ENCODE peak calls at places on chromosome X, in five cellular contexts. E is cardiac fibroblast, S is retinal pigment epithelial cell, A is left lung, Q is IMR-90. I is an unnamed sample.

GRCh38 chrX:154096140-154097002 is 1.1 kb downstream of the MECP2 start:
- DNase-seq in E (peak), S (no peak), A (no peak), Q (peak), I (no peak)

GRCh38 chrX:5898463-5898862 is 330.2 kb downstream of the NLGN4X start:
- DNase-seq in E (no peak), S (no peak), A (no peak), Q (no peak), I (no peak)

GRCh38 chrX:46255066-46255465 is 290.2 kb downstream of the ZNF674 start:
- DNase-seq in E (peak), S (no peak), A (no peak), Q (no peak), I (peak)

GRCh38 chrX:1475881-1476280 is 23.2 kb upstream of the ASMTL start:
- DNase-seq in E (no peak), S (no peak), A (no peak), Q (no peak), I (no peak)

GRCh38 chrX:17788439-17788838 is 51.1 kb downstream of the SCML1 start:
- DNase-seq in E (peak), S (no peak), A (no peak), Q (peak), I (no peak)

GRCh38 chrX:101977091-101977490 is 45.3 kb upstream of the ZMAT1 start:
- DNase-seq in E (no peak), S (no peak), A (no peak), Q (no peak), I (no peak)

GRCh38 chrX:130120746-130121504 is 10.6 kb upstream of the ELF4 start:
- DNase-seq in E (peak), S (no peak), A (peak), Q (peak), I (no peak)

GRCh38 chrX:153878969-153879653 is 6.9 kb downstream of the L1CAM start:
- DNase-seq in E (no peak), S (no peak), A (no peak), Q (no peak), I (no peak)

GRCh38 chrX:136789856-136790255 is 9.1 kb upstream of the ARHGEF6 start:
- DNase-seq in E (no peak), S (no peak), A (no peak), Q (no peak), I (no peak)
- H3K4me3 ChIP-seq in E (no peak), S (no peak), A (no peak), Q (no peak), I (no peak)

GRCh38 chrX:143461616-143462015 is 55.7 kb downstream of the SPANXN3 start:
- DNase-seq in E (no peak), S (no peak), A (no peak), Q (no peak), I (no peak)

GRCh38 chrX:143462696-143463095 is 54.6 kb downstream of the SPANXN3 start:
- DNase-seq in E (no peak), S (no peak), A (no peak), Q (no peak), I (no peak)

DNA sequence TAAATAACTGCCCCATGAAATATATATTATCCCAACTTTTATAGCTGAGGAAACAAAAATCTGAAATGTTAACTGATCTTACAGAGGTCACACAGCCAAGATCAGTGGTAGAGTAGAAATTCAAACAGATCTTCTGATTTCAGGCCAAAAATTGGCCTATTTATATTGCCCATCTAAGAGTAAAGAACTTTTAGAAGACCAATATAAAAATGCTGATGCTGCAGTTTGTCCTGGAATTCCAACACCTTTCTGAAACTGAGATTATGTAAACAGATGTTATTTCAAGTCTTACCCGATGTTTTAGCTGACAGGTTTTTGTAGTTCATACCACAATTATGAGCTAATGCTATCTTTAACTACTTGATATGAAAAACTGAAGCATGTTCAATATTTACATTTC is 51.1 kb downstream of the SPANXN3 start:
- DNase-seq in E (no peak), S (no peak), A (no peak), Q (no peak), I (no peak)
- H3K4me3 ChIP-seq in E (no peak), S (no peak), A (no peak), Q (no peak), I (no peak)

DNA sequence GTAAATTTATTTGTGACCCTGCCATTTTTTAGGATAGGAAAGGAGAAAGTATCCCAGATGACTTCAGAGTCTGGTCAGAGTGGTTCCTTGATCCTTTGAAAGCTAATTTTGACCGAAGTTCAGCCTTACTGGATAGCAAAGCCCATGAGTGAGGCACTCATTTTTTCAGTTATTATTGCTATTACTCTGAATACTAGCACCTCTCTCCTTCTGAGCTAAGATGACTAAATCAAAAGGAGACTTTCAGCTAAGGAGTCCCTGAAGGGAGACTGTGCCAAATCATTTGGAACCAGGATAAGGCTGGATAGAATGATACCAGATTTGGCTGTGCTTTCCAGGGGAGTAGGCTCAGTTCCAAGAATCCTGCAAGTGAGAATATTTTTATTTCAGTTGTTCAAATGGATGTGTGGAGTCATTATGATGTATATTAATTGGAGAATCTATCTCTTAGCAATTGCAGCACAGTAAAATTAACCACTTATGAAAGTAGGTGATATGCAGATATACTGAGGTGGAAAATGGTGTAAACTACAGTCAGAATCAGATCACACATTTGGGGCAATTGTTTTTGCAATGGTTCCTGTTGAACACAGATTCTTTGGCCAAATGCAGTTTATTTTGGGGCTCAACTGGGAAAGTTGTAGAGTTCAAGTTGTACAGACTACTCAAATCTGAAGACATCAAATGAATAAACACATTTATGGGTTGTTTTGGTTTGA is 1.1 kb downstream of the P2RY10 start:
- DNase-seq in E (no peak), S (no peak), A (no peak), Q (no peak), I (no peak)
- H3K4me3 ChIP-seq in E (no peak), S (no peak), A (no peak), Q (no peak), I (no peak)

DNA sequence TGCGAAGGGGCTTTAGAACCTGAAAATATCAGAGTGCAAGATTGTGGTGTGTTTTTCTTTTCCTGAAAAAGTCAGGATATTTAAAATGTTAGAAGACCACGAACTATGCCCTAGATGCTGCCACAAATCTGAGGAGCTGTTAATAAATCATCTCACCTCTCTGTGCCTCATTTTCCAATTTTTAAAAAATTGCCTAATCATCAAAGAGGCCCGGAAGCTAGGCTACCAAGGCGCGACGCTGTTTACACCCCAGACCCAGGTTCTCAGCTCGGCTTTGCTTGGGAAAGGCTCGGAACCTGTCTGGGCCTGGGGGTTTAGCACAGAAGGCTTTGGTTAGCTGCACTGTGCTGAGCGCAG is 409.6 kb downstream of the BCOR start:
- DNase-seq in E (no peak), S (no peak), A (no peak), Q (no peak), I (no peak)
- H3K4me3 ChIP-seq in E (peak), S (peak), A (no peak), Q (peak), I (peak)

DNA sequence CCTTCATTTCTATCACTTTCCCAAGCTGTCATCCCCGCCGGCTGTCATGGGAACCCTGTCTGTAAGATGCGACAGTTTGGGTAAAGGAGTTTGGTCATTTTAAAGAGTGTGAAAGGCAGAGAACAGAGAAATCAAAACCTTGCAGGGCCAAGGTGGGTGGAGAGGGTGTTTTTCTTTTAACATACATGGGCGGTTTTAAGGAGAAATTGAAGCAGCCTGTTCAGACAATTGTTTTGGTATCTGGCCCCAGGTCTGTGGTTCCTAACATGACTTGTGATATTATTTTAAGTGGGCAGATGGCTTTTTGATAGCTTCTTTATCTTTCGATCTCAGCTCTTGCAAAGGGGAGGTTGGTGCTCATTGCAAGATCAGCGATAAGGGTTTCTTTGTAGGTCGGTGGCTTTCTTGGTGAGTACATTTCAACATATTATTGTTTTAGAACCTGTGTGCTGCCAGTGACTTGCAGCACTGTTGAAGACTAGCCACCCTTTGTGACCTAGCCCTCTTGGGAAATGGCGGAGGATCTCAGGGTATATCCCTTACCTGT is 3.7 kb downstream of the PPP1R3F start:
- DNase-seq in E (no peak), S (no peak), A (no peak), Q (no peak), I (peak)
- H3K4me3 ChIP-seq in E (no peak), S (no peak), A (no peak), Q (no peak), I (no peak)

DNA sequence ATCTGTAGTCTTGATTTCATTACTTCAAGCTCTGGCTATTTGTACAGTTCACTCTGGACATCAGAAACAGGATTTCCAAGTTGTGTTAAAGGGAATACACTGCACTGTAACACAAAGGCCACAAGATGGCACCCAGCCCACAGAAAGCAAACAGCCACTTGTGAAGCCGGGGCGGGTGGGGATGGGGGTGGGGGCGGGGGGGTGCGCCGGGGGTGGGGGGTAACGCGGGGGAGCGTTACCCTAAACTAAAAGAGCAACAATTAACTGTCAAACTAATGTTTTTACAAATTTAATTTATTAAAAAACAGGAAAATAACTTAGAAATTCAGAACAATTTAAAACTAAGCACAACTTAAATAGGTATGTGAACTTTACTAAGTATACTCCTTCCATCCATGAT is 27.3 kb downstream of the PRDX4 start:
- DNase-seq in E (peak), S (peak), A (no peak), Q (peak), I (peak)
- H3K4me3 ChIP-seq in E (no peak), S (no peak), A (no peak), Q (no peak), I (no peak)

DNA sequence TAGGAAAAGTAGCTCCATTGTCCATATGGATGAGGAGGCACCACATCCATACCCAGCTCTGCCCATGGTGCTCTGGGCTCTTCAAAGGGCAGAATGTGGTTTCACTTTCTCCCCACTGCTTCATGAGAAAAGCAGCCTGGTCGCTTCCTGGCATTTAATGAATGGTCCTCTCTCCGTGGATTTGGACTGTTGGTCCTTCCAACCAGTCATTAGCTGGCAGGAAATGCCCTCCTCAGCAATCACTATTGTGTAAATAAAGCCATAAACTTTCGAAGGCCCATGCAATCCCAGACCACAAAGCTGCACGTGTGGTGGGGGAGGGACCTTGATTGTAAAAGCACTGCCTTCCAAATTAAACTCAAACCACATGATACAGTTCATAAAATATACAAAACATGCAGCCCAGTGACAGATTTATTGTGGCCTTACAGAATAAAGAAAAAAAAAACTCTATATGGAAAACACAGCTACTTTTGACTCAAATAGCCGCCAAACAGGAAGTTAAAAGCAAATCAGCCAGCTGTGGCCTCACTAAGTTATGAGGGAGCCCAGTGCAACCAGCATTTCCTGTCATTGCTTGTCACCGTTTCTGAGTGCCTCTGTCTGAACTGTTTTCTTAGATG is 8.1 kb downstream of the MBNL3 start:
- DNase-seq in E (peak), S (no peak), A (no peak), Q (peak), I (peak)
- H3K4me3 ChIP-seq in E (peak), S (no peak), A (no peak), Q (peak), I (peak)